ENCODE peak calls at places on chromosomes 1 and 21, in ten cellular contexts. X, V, M, N, I, Y, Z, G, C and A are unnamed samples.

GRCh38 chr1:226643167-226643566 is 94.6 kb downstream of the STUM start:
- DNase-seq in N (no peak), I (no peak), Z (no peak), X (peak), C (no peak), V (no peak), Y (peak), M (peak), G (peak), A (no peak)

GRCh38 chr1:177181280-177181630 is 10.5 kb downstream of the BRINP2 start:
- DNase-seq in C (no peak), Z (peak), V (no peak), M (no peak), N (no peak), Y (no peak), G (peak), X (no peak), I (peak), A (no peak)

GRCh38 chr1:21816602-21817302 is 4.7 kb downstream of the LDLRAD2 start:
- DNase-seq in I (no peak), Y (peak), C (no peak), V (no peak), X (peak), M (no peak), G (no peak), Z (peak), N (no peak), A (no peak)

GRCh38 chr21:17585875-17586450 is 26.7 kb downstream of the BTG3 start:
- DNase-seq in X (peak), G (no peak), C (no peak), V (peak), Y (peak), I (peak), M (no peak), Z (no peak), N (no peak), A (no peak)

GRCh38 chr1:23188434-23188884 is 19.8 kb upstream of the LUZP1 start:
- DNase-seq in I (no peak), V (no peak), Y (no peak), N (no peak), X (no peak), G (no peak), Z (no peak), C (no peak), M (no peak), A (no peak)

GRCh38 chr1:187067160-187067559 is 238.4 kb downstream of the PLA2G4A start:
- DNase-seq in Z (no peak), I (peak), N (no peak), X (no peak), Y (no peak), M (no peak), G (no peak), C (no peak), V (no peak), A (no peak)

GRCh38 chr1:18190598-18190997 is 83.0 kb downstream of the IGSF21 start:
- DNase-seq in G (no peak), X (no peak), I (peak), Z (no peak), M (no peak), V (no peak), N (no peak), C (no peak), Y (no peak), A (no peak)

GRCh38 chr21:31892686-31893085 is 19.9 kb downstream of the HUNK start:
- DNase-seq in I (no peak), V (no peak), N (no peak), G (no peak), M (no peak), Y (no peak), C (no peak), X (no peak), Z (peak), A (no peak)

GRCh38 chr21:16536661-16537359 is 807.0 kb downstream of the USP25 start:
- DNase-seq in G (no peak), Y (peak), C (no peak), I (no peak), V (no peak), Z (no peak), M (no peak), N (no peak), X (peak), A (no peak)

GRCh38 chr1:53371851-53372250 is 44.0 kb upstream of the LRP8 start:
- DNase-seq in Z (peak), V (no peak), N (no peak), G (no peak), C (no peak), Y (no peak), M (no peak), I (no peak), X (no peak), A (no peak)

GRCh38 chr1:40143891-40144575 is 17.2 kb upstream of the RLF start:
- DNase-seq in G (no peak), C (peak), I (peak), V (peak), Y (peak), N (peak), X (peak), M (no peak), Z (peak), A (peak)

GRCh38 chr1:160148121-160148520 is 3.3 kb upstream of the ATP1A4 start:
- DNase-seq in M (no peak), Z (no peak), I (no peak), G (no peak), C (no peak), Y (no peak), N (no peak), V (no peak), X (no peak), A (no peak)

GRCh38 chr1:54248966-54249365 is 49.0 kb downstream of the MRPL37 start:
- DNase-seq in Z (no peak), I (no peak), X (no peak), G (peak), N (no peak), V (no peak), C (no peak), M (no peak), Y (no peak), A (no peak)

GRCh38 chr1:63980706-63981407 is 207.0 kb downstream of the ROR1 start:
- DNase-seq in C (no peak), V (no peak), I (no peak), N (peak), X (no peak), G (no peak), Y (no peak), Z (no peak), M (no peak), A (no peak)

GRCh38 chr21:43931454-43931853 is 66.4 kb downstream of the AGPAT3 start:
- DNase-seq in X (no peak), I (no peak), Z (no peak), C (no peak), M (no peak), G (peak), N (no peak), V (no peak), Y (no peak), A (no peak)

GRCh38 chr1:52243221-52243987 is 101.5 kb downstream of the ZFYVE9 start:
- DNase-seq in Z (no peak), V (no peak), G (no peak), N (no peak), X (no peak), C (no peak), Y (no peak), I (no peak), M (no peak), A (no peak)

GRCh38 chr1:60149254-60149653 is 75.7 kb upstream of the C1orf87 start:
- DNase-seq in Z (peak), V (peak), N (peak), X (no peak), Y (no peak), C (no peak), G (peak), M (peak), I (peak), A (peak)

GRCh38 chr1:234899041-234899787 is 229.4 kb downstream of the TOMM20 start:
- DNase-seq in Z (peak), I (no peak), X (peak), C (peak), Y (peak), V (peak), N (peak), M (no peak), G (no peak), A (peak)

DNA sequence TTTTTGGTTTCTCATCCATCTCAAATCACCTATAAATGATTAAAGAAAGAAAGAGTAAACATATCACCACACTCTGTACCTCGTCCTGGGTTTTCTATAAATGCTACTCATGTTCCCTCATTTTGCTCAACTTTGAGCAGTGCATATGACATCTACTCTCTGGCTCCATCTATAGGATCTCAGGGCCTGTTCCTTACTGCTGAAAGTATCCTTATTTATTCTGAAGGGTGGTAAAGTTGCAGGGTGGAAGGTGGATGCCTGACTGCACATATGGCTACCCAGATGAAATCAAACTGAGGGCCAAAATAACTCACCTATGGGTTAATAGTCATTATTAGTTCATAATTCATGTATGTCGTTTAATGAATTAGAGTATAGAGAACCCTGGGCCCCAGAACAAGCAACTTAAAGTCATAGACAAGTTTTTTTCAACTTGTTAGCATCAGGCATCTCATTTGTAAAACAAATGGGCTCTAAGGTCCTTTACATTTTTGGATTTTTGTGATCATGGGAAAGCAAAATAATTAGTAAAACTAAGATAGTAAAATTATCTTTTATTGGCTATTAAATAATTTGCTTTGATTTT is 46.5 kb downstream of the NCF2 start:
- DNase-seq in Z (no peak), I (peak), V (peak), C (no peak), Y (peak), M (no peak), N (no peak), G (no peak), X (peak), A (no peak)
- TF ChIP-seq CTCF in Z (peak), I (peak), V (peak), C (no peak), Y (peak), M (peak), N (no peak), G (peak), X (peak), A (peak)

DNA sequence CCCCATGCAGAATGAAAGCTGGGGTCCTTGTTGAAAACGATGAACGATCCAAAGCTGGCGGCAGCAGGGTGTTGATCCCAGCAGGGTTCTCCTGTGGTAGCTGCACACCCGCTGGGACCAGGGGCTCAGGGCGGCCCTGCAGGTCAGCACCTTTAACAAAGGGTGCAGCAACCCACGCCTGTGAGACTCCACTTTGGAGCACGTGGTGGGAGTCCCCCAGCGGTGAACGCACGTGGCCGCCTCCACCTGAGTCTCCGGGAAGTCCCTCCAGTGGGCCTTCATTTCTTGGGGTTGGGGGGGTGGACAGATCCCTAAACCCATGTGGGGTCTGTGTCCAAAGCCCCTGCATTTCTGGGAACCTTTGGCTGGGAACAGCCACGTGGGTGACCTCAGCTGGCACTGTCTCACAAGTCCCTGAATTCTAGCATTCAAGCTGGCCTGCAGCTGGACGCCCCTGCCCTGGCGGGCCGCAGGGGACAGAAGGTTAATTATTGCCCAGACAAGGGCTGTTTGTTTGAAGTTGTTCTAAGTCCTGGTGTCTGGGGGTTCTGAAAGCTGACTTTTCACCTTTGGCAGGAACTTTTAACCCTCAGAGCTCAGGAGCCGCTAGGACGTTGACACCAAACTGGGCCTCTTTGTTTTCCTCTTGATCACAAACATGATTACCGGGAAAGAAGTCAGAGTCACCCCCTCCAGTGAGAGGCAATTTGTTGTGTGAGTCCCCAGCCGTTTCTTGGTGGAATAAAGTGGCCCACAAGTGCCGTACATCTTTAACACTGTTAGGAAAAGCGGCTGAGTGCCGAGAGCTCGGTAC is 64.5 kb downstream of the COL18A1 start:
- DNase-seq in G (peak), V (no peak), C (no peak), Z (no peak), X (no peak), M (peak), Y (no peak), I (no peak), N (peak), A (peak)
- H3K27ac ChIP-seq in G (peak), V (no peak), C (peak), Z (peak), X (peak), M (peak), Y (peak), I (no peak), N (no peak), A (peak)

GRCh38 chr1:3551711-3552110 is 59.6 kb downstream of the MEGF6 start:
- DNase-seq in Y (no peak), Z (no peak), M (no peak), V (no peak), X (no peak), I (no peak), C (no peak), N (no peak), G (no peak), A (no peak)
- TF ChIP-seq CTCF in Y (no peak), Z (peak), M (no peak), V (no peak), X (no peak), I (no peak), C (no peak), N (no peak), G (no peak), A (no peak)

DNA sequence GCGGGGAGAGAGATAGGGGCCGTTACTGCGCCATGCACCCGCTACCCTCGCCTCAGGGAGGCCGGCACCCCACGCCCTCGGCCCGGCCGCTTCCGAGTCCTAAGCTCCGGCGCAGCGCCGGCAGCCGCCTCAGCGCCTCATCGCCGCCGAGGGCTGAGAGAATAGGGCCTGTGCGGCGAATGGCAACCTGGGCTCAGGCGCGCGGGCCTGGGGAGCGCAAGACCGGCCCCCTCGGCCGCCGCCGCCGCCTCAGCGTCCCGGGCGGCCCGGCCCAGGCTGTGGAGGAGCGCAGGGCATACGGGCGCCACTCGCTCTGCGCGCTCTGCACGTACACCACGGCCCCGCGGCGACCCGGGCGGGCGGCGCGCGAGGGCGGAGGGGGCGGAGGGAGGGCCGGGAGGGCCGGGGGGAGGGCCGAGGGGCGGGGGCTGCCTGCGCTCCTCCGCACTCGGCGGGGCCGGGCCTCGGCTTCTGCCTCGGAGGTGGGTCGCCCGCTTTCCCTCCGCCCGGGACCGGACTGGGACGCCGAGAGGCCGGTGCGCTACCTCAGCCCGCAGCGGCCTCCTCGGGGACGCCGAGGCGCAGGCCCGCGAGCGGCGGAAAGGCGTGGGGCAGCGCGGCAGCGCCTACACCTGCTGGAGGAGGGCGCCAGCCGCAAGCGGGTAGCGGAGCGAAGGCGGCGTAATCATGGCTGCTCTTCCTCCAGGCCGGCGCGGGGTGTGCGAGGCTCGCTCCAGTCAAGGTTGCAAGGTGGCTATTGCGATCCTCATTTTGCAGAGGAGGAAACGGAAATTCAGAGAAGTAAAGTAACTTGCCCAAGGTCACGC is at the start of gene EGLN1:
- DNase-seq in G (peak), M (peak), N (peak), V (peak), X (peak), Z (peak), Y (peak), C (peak), I (peak), A (peak)
- H3K27ac ChIP-seq in G (peak), M (peak), N (peak), V (peak), X (peak), Z (peak), Y (peak), C (peak), I (peak), A (peak)

GRCh38 chr21:26961704-26962103 is 5.2 kb downstream of the ADAMTS5 start:
- DNase-seq in C (no peak), V (peak), I (peak), Z (peak), M (no peak), Y (no peak), G (no peak), N (no peak), X (no peak), A (no peak)
- TF ChIP-seq CTCF in C (no peak), V (no peak), I (peak), Z (peak), M (peak), Y (peak), G (no peak), N (peak), X (peak), A (peak)

DNA sequence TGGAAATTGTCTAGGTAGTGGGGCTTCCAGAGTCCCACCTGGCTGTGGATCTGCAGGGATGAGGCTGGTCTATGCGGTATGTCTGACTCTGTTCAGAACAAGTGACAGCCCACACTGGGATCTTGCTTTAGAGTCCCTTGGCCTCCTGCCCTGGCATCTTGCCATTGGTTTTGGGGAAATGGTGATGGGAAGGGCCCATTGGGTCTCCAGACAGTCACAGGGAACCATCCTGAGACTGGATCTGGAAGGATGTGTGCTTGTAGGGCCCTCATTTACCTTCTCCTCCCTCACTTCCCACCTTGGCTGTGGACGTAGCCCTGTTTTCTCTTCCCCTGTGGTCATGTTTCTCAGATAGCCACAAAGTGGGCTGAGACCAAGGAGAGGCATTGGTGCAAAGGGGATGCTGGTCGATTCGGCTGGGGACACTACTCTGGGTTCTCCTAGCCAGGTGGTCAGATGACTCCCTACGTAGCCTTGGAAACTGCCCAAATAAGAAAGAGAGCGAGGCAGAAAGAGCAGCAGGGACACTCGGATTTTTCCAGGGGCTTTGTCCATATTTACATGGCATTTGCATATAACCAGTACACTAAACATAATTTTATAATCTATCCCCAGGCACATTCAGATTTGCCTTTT is 15.1 kb downstream of the SOX13 start:
- DNase-seq in M (peak), C (no peak), N (no peak), I (no peak), X (no peak), Z (no peak), G (no peak), V (no peak), Y (no peak), A (peak)
- H3K27ac ChIP-seq in M (peak), C (peak), N (peak), I (no peak), X (no peak), Z (peak), G (peak), V (peak), Y (no peak), A (peak)

DNA sequence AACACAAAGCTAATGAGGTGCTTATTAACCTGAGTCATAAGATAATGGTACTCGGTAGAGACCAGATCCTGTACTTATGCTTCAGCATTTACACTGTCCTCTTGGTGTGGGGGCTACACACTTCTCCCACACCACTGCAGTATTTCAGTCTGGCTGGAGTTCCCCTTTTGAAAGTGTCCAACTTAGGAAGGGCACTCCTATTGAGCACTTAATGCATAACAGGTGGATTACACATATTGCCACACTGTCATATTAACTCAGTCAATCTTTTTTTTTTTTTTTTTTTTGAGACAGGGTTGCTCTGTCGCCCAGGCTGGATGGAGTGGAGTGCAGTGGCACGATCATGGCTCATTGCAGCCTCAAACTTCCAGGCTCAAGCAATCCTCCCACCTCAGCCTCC is 1.5 kb downstream of the GPATCH4 start:
- DNase-seq in C (no peak), V (no peak), Z (no peak), M (no peak), N (no peak), G (no peak), X (no peak), I (no peak), Y (no peak), A (no peak)
- TF ChIP-seq CTCF in C (no peak), V (no peak), Z (peak), M (no peak), N (no peak), G (peak), X (no peak), I (no peak), Y (peak), A (no peak)

GRCh38 chr1:2298685-2299673 is 70.9 kb downstream of the SKI start:
- DNase-seq in X (no peak), Z (no peak), I (peak), V (no peak), C (no peak), Y (no peak), M (peak), N (no peak), G (no peak), A (peak)
- H3K27ac ChIP-seq in X (no peak), Z (peak), I (peak), V (no peak), C (peak), Y (peak), M (peak), N (no peak), G (peak), A (peak)